ENCODE peak calls at places on chromosomes 5 and 9, in nine cellular contexts. U is T-helper 1 cell, X is colonic mucosa, G is NCI-H446 treated with DMSO at 0.1 percent for 48 hours, W is head of caudate nucleus, K is amniotic stem cell, O is left ventricle myocardium inferior, Y is AG10803, C is posterior cingulate gyrus. J is an unnamed sample.

GRCh38 chr9:27212621-27213020 is 84.3 kb downstream of the EQTN start:
- DNase-seq in K (no peak), Y (no peak), C (no peak), U (no peak), W (no peak), X (no peak), G (no peak), O (no peak), J (no peak)

GRCh38 chr5:77318060-77318459 is 107.6 kb downstream of the PDE8B start:
- DNase-seq in U (no peak), K (no peak), O (no peak), G (no peak), X (no peak), W (no peak), C (no peak), Y (no peak), J (no peak)

GRCh38 chr5:61429906-61430305 is 97.8 kb downstream of the ZSWIM6 start:
- DNase-seq in X (no peak), O (no peak), U (no peak), C (no peak), Y (no peak), W (no peak), G (no peak), K (no peak), J (no peak)

GRCh38 chr5:74977475-74977874 is 74.9 kb downstream of the GCNT4 start:
- DNase-seq in O (no peak), G (no peak), Y (peak; percentile 62), U (no peak), C (no peak), W (no peak), X (no peak), K (no peak), J (no peak)

GRCh38 chr9:73050062-73050814 is 97.4 kb upstream of the ALDH1A1 start:
- DNase-seq in X (no peak), G (no peak), Y (peak; percentile 70), W (no peak), U (no peak), K (no peak), O (no peak), C (no peak), J (no peak)

GRCh38 chr5:37996918-37997317 is 157.1 kb upstream of the GDNF start:
- DNase-seq in X (no peak), U (no peak), O (no peak), Y (no peak), W (no peak), K (no peak), G (no peak), C (no peak), J (no peak)

GRCh38 chr5:60945760-60946253 is 802 bp downstream of the NDUFAF2 start:
- DNase-seq in K (no peak), W (peak; percentile 17), O (no peak), C (peak; percentile 19), G (no peak), Y (peak; percentile 56), X (peak; percentile 57), U (no peak), J (no peak)

GRCh38 chr9:88791105-88791805 is 200.0 kb upstream of the S1PR3 start:
- DNase-seq in U (no peak), X (no peak), C (no peak), K (no peak), W (no peak), Y (peak; percentile 92), G (no peak), O (no peak), J (no peak)

GRCh38 chr5:34738381-34738780 is 82.3 kb downstream of the RAI14 start:
- DNase-seq in W (no peak), G (peak; percentile 77), Y (no peak), U (no peak), X (no peak), O (no peak), K (no peak), C (no peak), J (no peak)

GRCh38 chr5:38551020-38552017 is 5.1 kb downstream of the LIFR start:
- DNase-seq in X (no peak), G (no peak), U (no peak), O (no peak), Y (peak; percentile 66), C (no peak), W (no peak), K (peak; percentile 32), J (peak; percentile 43)

GRCh38 chr5:120463991-120464626 is at the start of gene PRR16:
- DNase-seq in X (peak; percentile 23), O (peak; percentile 56), G (peak; percentile 6), Y (peak; percentile 71), K (peak; percentile 65), C (peak; percentile 26), W (peak; percentile 66), U (no peak), J (peak; percentile 89)

GRCh38 chr5:132354828-132355765 is 14.4 kb upstream of the SLC22A5 start:
- DNase-seq in W (no peak), O (no peak), U (no peak), G (no peak), K (no peak), C (no peak), X (no peak), Y (no peak), J (no peak)

GRCh38 chr5:138900281-138900965 is 25.3 kb upstream of the LRRTM2 start:
- DNase-seq in G (no peak), O (no peak), U (no peak), X (no peak), W (no peak), K (no peak), C (no peak), Y (peak; percentile 9), J (no peak)

GRCh38 chr5:127097288-127097687 is 24.0 kb upstream of the C5orf63 start:
- DNase-seq in W (no peak), X (no peak), U (no peak), O (no peak), C (no peak), G (no peak), Y (no peak), K (no peak), J (no peak)

GRCh38 chr5:1007681-1008450 is 736 bp upstream of the NKD2 start:
- DNase-seq in O (peak; percentile 17), C (peak; percentile 9), U (no peak), Y (no peak), G (no peak), X (peak; percentile 18), W (no peak), K (no peak), J (no peak)

J was measured in D341Med.